ENCODE peak calls at places on chromosomes 5 and 9, in six cellular contexts. W is cardiac muscle cell, G is left ventricle myocardium inferior, Q is colonic mucosa, C is thoracic aorta, V is mammary epithelial cell. D is an unnamed sample.
A peak's percentile ranks its signal among the peaks of the same experiment; 100 is the strongest.

GRCh38 chr5:139043127-139043905 is 154.9 kb downstream of the SIL1 start:
- DNase-seq in G (no peak), V (no peak), C (no peak), W (peak; percentile 37), Q (no peak), D (no peak)

GRCh38 chr5:50953290-50953689 is 286.9 kb downstream of the PARP8 start:
- DNase-seq in W (no peak), C (no peak), G (no peak), Q (no peak), V (no peak), D (no peak)

GRCh38 chr9:82597225-82598158 is 465.4 kb downstream of the RASEF start:
- DNase-seq in C (no peak), Q (no peak), W (peak; percentile 7), V (no peak), G (no peak), D (no peak)

GRCh38 chr9:92164490-92164889 is 49.3 kb upstream of the SPTLC1 start:
- DNase-seq in C (no peak), Q (no peak), W (no peak), V (no peak), G (no peak), D (no peak)

GRCh38 chr9:107478805-107479204 is 10.8 kb downstream of the KLF4 start:
- DNase-seq in V (no peak), W (no peak), G (no peak), C (no peak), Q (no peak), D (no peak)

GRCh38 chr9:14312721-14313377 is 1.1 kb downstream of the NFIB start:
- DNase-seq in W (no peak), Q (peak; percentile 47), V (peak; percentile 56), C (no peak), G (peak; percentile 25), D (peak; percentile 30)

GRCh38 chr5:168301593-168302388 is 10.3 kb downstream of the WWC1 start:
- DNase-seq in Q (peak; percentile 73), W (no peak), G (no peak), V (peak; percentile 77), C (no peak), D (no peak)

GRCh38 chr9:72947987-72948465 is 4.8 kb downstream of the ALDH1A1 start:
- DNase-seq in V (no peak), Q (no peak), W (no peak), G (no peak), C (no peak), D (no peak)

GRCh38 chr5:59790399-59791130 is 103.0 kb downstream of the PDE4D start:
- DNase-seq in W (peak; percentile 66), Q (no peak), V (no peak), G (no peak), C (no peak), D (no peak)

DNA sequence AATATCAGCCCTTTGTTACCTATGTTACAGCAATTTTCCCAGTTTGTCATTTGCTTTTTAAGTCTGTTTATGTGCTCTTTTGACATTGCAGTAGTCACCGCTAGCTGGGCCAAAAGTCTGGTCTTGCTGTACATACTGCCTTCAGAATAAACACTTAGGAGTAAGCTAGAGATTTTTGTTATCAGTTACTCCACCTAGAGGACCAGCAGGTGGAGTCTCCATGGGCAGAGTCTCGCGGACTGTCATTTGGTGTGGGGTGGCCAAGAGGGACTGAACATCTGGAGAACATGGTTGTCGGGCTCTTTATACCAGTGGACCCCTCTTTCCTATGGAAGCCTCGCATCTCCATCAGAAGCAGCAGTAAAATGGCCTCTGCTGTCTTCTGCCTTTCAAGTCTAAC is 10.8 kb upstream of the MGAT1 start:
- DNase-seq in V (no peak), C (no peak), W (no peak), Q (no peak), G (no peak), D (peak; percentile 28)
- TF ChIP-seq CTCF in V (no peak), C (no peak), W (no peak), Q (no peak), G (no peak), D (no peak)

DNA sequence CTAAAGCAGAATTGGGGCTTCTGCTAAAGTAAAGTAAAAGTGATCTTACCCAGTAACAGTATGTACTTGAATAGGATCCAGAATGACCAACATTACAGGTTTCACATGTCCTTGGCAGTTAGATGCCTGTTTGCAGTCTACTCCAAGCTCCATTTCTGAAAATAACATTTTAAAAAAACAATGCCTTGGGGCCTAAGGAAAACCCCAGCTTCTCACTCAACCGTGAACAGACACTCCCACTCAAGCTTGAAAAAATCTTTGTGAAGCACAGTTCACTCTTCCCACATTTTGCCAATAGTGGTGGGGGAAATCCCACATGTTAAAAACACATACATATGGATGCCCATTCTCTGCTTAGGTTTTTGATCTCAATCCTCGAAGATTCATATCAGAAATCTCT is 304.1 kb downstream of the ARRDC3 start:
- DNase-seq in Q (no peak), G (no peak), W (no peak), C (no peak), V (peak; percentile 61), D (no peak)
- H3K27ac ChIP-seq in Q (no peak overlapping the region), G (no peak overlapping the region), W (no peak overlapping the region), C (peak overlapping the region; percentile 0), V (no peak overlapping the region), D (peak overlapping the region; percentile 19)

DNA sequence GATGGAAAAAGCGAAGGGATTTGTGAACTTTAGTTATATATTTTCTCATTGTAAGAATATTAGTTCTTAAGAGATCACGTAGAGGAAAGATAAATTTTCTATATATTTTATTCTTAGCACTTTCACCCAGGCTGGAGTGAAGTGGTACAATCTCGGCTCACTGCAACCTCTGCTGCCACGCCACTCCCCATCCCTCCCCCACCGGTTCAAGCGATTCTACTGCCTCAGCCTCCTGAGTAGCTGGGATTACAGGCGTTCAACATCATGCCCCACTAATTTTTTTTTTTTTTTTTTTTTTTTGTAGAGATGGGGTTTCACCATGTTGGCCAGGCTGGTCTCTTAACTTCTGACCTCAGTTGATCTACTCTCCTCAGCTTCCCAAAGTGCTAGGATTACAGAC is 42.6 kb downstream of the RAB24 start:
- DNase-seq in W (no peak), Q (no peak), C (no peak), V (no peak), G (no peak), D (no peak)
- H3K4me1 ChIP-seq in W (no peaks in the 10 kb centered on the region), Q (no peaks in the 10 kb centered on the region), C (no peaks in the 10 kb centered on the region), V (peaks cover 4% of the 10 kb centered on the region), G (no peaks in the 10 kb centered on the region), D (no peaks in the 10 kb centered on the region)

DNA sequence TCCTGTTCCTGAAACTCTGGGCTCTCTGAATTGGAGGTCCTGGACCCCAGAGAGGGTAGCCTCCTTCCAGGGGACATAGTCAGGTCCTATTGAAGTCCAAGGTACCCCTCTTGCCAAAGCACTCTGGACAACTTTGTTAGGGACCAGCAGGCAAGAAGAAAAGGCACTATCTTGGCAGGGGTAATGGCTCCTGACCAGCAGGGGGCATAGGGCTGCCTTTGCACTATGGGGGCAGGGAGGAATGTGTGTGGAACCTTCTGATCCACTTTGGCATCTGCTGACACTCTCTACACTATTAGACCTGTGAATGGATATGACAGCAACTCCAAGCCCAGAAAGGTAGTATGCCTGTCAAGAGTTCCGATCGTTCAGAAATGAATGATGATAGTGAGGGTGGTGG is 179.0 kb upstream of the CD180 start:
- DNase-seq in G (no peak), Q (no peak), V (no peak), W (no peak), C (no peak), D (no peak)
- TF ChIP-seq CTCF in G (no peak), Q (no peak), V (peak; percentile 17), W (no peak), C (no peak), D (no peak)

GRCh38 chr9:130839237-130840111 is 4.4 kb downstream of the ABL1 start:
- DNase-seq in V (no peak), G (no peak), W (no peak), Q (no peak), C (no peak), D (no peak)
- H3K27ac ChIP-seq in V (no peak overlapping the region), G (peak overlapping the region; percentile 96), W (peak overlapping the region; percentile 29), Q (peak overlapping the region; percentile 4), C (peak overlapping the region; percentile 54), D (peak overlapping the region; percentile 91)

GRCh38 chr5:35781181-35781580 is 75.5 kb upstream of the IL7R start:
- DNase-seq in W (no peak), V (no peak), C (no peak), Q (no peak), G (no peak), D (no peak)
- H3K4me1 ChIP-seq in W (no peaks in the 10 kb centered on the region), V (no peaks in the 10 kb centered on the region), C (no peaks in the 10 kb centered on the region), Q (no peaks in the 10 kb centered on the region), G (peaks cover 12% of the 10 kb centered on the region), D (no peaks in the 10 kb centered on the region)

D was measured in tibial artery.